ENCODE peak calls at places on chromosomes 5 and 9, in six cellular contexts. U, W, V, G, D and B are unnamed samples.
A peak's percentile ranks its signal among the peaks of the same experiment; 100 is the strongest.

GRCh38 chr9:2478421-2478820 is 143.2 kb upstream of the VLDLR start:
- DNase-seq in G (no peak), W (no peak), U (no peak), D (no peak), V (no peak), B (peak; percentile 16)

GRCh38 chr9:116189683-116190082 is 36.1 kb downstream of the PAPPA start:
- DNase-seq in G (no peak), D (no peak), U (no peak), V (no peak), W (no peak), B (no peak)

GRCh38 chr9:36831381-36832231 is 202.5 kb downstream of the PAX5 start:
- DNase-seq in W (no peak), U (no peak), V (no peak), G (no peak), D (no peak), B (no peak)

GRCh38 chr9:92395617-92396016 is 8.8 kb downstream of the OGN start:
- DNase-seq in G (no peak), U (no peak), V (no peak), W (no peak), D (no peak), B (no peak)

GRCh38 chr9:126554292-126554691 is 59.4 kb upstream of the LMX1B start:
- DNase-seq in U (no peak), D (no peak), G (no peak), W (no peak), V (no peak), B (no peak)

GRCh38 chr9:114224247-114224610 is 68.9 kb downstream of the COL27A1 start:
- DNase-seq in U (peak; percentile 79), D (no peak), V (peak; percentile 72), G (peak; percentile 61), W (no peak), B (no peak)

GRCh38 chr5:130323804-130324454 is 419.7 kb downstream of the CHSY3 start:
- DNase-seq in D (no peak), G (peak; percentile 43), W (no peak), U (no peak), V (no peak), B (peak; percentile 32)

GRCh38 chr9:16322849-16323248 is 547.6 kb downstream of the BNC2 start:
- DNase-seq in V (no peak), W (no peak), G (no peak), D (no peak), U (no peak), B (no peak)

GRCh38 chr9:127612993-127613954 is 1.2 kb downstream of the STXBP1 start:
- DNase-seq in W (peak; percentile 46), V (peak; percentile 57), D (no peak), U (peak; percentile 66), G (peak; percentile 71), B (peak; percentile 66)

GRCh38 chr5:12272389-12272788 is 368.1 kb upstream of the CTNND2 start:
- DNase-seq in W (peak; percentile 73), D (peak; percentile 19), G (no peak), V (no peak), U (peak; percentile 85), B (no peak)

GRCh38 chr5:848671-849111 is 2.1 kb downstream of the ZDHHC11 start:
- DNase-seq in W (no peak), G (no peak), U (no peak), D (no peak), V (no peak), B (no peak)

GRCh38 chr5:79858097-79858723 is 132.9 kb downstream of the MTX3 start:
- DNase-seq in G (peak; percentile 55), U (peak; percentile 71), V (peak; percentile 55), W (peak; percentile 70), D (peak; percentile 41), B (peak; percentile 56)

GRCh38 chr9:14030350-14030823 is 283.6 kb downstream of the NFIB start:
- DNase-seq in V (peak; percentile 66), G (peak; percentile 73), U (no peak), D (no peak), W (no peak), B (no peak)

GRCh38 chr9:14271078-14271673 is 42.8 kb downstream of the NFIB start:
- DNase-seq in U (peak; percentile 42), V (peak; percentile 82), D (no peak), G (peak; percentile 57), W (peak; percentile 37), B (no peak)

GRCh38 chr5:137199966-137200365 is 299.2 kb downstream of the SPOCK1 start:
- DNase-seq in W (no peak), U (peak; percentile 62), V (peak; percentile 60), G (no peak), D (peak; percentile 15), B (no peak)

GRCh38 chr9:99411068-99411467 is 189.0 kb downstream of the SEC61B start:
- DNase-seq in W (no peak), V (peak; percentile 81), U (peak; percentile 34), D (no peak), G (peak; percentile 61), B (no peak)

GRCh38 chr9:96217358-96217755 is 84.6 kb downstream of the HSD17B3 start:
- DNase-seq in W (no peak), U (peak; percentile 83), D (no peak), V (no peak), G (peak; percentile 61), B (no peak)

GRCh38 chr5:59040007-59040803 is 457.3 kb downstream of the RAB3C start:
- DNase-seq in D (no peak), U (peak; percentile 10), V (no peak), G (peak; percentile 33), W (no peak), B (peak; percentile 20)

GRCh38 chr5:417301-417700 is 25.7 kb upstream of the EXOC3 start:
- DNase-seq in D (no peak), U (no peak), W (no peak), V (no peak), G (no peak), B (no peak)

GRCh38 chr9:132551556-132551955 is 30.9 kb upstream of the BARHL1 start:
- DNase-seq in D (no peak), G (no peak), V (no peak), U (no peak), W (no peak), B (peak; percentile 22)

GRCh38 chr5:96896285-96896711 is 20.0 kb downstream of the ERAP2 start:
- DNase-seq in G (no peak), D (no peak), U (no peak), V (no peak), W (no peak), B (no peak)

GRCh38 chr5:180067986-180068385 is 3.6 kb downstream of the RNF130 start:
- DNase-seq in D (no peak), W (no peak), G (no peak), U (no peak), V (no peak), B (no peak)

GRCh38 chr5:32453916-32454315 is 9.4 kb upstream of the ZFR start:
- DNase-seq in W (no peak), U (no peak), G (no peak), D (no peak), V (no peak), B (peak; percentile 84)

GRCh38 chr5:115321309-115321708 is 24.9 kb upstream of the CCDC112 start:
- DNase-seq in W (no peak), D (no peak), G (no peak), V (peak; percentile 23), U (no peak), B (peak; percentile 10)

DNA sequence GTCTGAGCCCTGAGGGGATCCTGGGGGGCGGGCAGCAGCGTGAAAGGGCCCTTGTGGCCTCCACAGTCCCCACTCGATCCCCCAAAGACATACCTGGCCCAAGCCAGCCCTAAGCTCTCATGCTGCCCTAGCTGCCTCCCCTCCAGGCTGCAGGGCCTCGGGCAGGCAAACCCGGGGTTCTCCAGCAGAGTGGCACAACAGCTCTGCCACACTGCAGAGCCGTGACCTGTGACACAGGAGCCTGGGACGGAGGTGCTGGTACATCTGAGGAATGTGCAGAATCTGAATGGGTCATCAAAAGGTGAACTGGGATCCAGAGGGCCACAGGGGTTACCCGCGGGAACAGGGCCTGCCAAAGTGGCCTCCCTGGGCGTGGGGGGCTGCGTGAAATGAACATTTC is 163.2 kb downstream of the DAB2IP start:
- DNase-seq in G (no peak), U (no peak), W (no peak), V (no peak), D (no peak), B (peak; percentile 50)
- H3K4ac ChIP-seq in G (no peak overlapping the region), U (no peak overlapping the region), W (no peak overlapping the region), V (no peak overlapping the region), D (peak overlapping the region; percentile 61), B (no peak overlapping the region)

GRCh38 chr5:170378740-170379139 is 10.4 kb downstream of the KCNMB1 start:
- DNase-seq in U (no peak), G (no peak), W (no peak), V (no peak), D (no peak), B (no peak)
- H2AK5ac ChIP-seq in U (no peak overlapping the region), G (no peak overlapping the region), W (no peak overlapping the region), V (no peak overlapping the region), D (no peak overlapping the region), B (no peak overlapping the region)

GRCh38 chr5:1899201-1899600 is 16.5 kb upstream of the IRX4 start:
- DNase-seq in V (no peak), U (no peak), D (no peak), W (no peak), G (no peak), B (no peak)
- H3K4ac ChIP-seq in V (no peak overlapping the region), U (no peak overlapping the region), D (no peak overlapping the region), W (no peak overlapping the region), G (no peak overlapping the region), B (no peak overlapping the region)

GRCh38 chr5:45691656-45692055 is 4.5 kb downstream of the HCN1 start:
- DNase-seq in V (no peak), D (no peak), G (no peak), U (no peak), W (no peak), B (no peak)
- H2AK5ac ChIP-seq in V (no peak overlapping the region), D (no peak overlapping the region), G (no peak overlapping the region), U (no peak overlapping the region), W (no peak overlapping the region), B (no peak overlapping the region)

DNA sequence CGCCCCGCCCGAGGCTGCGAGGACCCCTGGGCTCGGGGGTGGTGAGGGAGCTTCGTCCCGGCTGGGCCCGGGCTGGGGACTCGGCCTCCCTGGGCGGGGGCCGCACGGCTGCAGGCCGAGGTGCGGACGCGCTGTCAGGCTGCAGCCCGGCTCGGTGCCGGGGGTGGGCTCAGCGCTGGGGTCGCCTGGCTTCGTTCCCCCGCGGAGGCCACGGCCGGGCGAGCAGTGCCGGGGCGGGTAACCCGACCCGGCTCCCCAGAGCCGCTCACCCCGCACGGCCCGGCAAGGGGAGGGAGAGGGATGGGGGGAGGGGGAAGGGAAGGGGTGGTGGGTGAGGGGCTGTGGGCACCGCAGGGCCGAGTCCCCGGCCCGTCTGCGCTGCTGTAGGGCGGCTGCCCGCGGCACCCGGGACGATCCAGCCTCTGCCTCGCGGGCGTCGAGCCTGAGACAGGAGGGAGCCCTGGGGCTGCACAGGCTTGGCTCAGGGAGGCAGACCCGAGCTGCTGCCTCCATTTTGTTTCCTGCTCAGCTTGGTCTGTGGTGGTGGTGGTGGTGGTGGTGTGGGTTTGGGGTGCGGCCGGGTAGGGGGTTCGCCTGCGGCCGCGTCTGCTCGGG is 962 bp upstream of the NSD1 start:
- DNase-seq in U (peak; percentile 84), V (no peak), W (peak; percentile 79), D (no peak), G (peak; percentile 48), B (no peak)
- H3K4ac ChIP-seq in U (peak overlapping the region; percentile 98), V (peak overlapping the region; percentile 81), W (peak overlapping the region; percentile 87), D (peak overlapping the region; percentile 99), G (peak overlapping the region; percentile 99), B (peak overlapping the region; percentile 56)

DNA sequence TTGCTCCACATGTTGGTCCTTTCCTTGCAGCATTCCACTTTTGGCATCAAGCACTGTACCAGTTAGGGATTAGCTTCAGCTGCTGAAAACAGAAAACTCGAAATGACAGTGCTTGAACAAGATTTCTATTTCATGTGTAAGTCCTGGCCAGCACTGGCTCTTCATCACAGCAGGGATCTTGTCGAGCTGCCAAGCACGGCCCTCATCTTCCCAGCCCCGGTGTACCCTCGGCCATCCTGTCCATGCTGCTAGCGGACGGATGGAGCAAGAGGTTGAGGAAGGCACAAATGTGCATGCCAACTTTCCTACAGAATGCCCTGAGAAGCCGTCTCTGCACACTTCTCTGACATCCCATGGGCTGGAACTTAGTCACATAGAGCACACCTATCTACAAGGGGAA is 130.6 kb downstream of the TENT4A start:
- DNase-seq in W (no peak), D (no peak), U (no peak), G (no peak), V (no peak), B (no peak)
- H2AK5ac ChIP-seq in W (no peak overlapping the region), D (no peak overlapping the region), U (no peak overlapping the region), G (no peak overlapping the region), V (no peak overlapping the region), B (no peak overlapping the region)